ENCODE peak calls at places on chromosome 2, in five cellular contexts. P is NCI-H774; N is mesendoderm; K is CD8-positive, alpha-beta memory T cell; I is stimulated activated CD4-positive, alpha-beta T cell treated with anti-CD3 and anti-CD28 coated beads, Interleukin-15, amount 100 ng/mL, for 1 hour. O is an unnamed sample.

GRCh38 chr2:238879621-238880377 is 31.9 kb downstream of the TWIST2 start:
- DNase-seq in P (no peak), N (no peak), K (no peak), I (no peak), O (no peak)

GRCh38 chr2:216700778-216701177 is 5.4 kb upstream of the IGFBP5 start:
- DNase-seq in P (no peak), N (no peak), K (no peak), I (no peak), O (no peak)

GRCh38 chr2:147045113-147045512 is 799.7 kb upstream of the ACVR2A start:
- DNase-seq in P (no peak), N (peak; percentile 72), K (no peak), I (no peak), O (no peak)

GRCh38 chr2:68889500-68889899 is 18.3 kb upstream of the BMP10 start:
- DNase-seq in P (no peak), N (no peak), K (no peak), I (no peak), O (no peak)

GRCh38 chr2:135803276-135803675 is 33.7 kb downstream of the LCT start:
- DNase-seq in P (no peak), N (no peak), K (no peak), I (no peak), O (no peak)

GRCh38 chr2:97871096-97871780 is 124.5 kb downstream of the TMEM131 start:
- DNase-seq in P (no peak), N (peak; percentile 34), K (no peak), I (no peak), O (no peak)

GRCh38 chr2:211157856-211158463 is 601.6 kb downstream of the CPS1 start:
- DNase-seq in P (no peak), N (peak; percentile 72), K (peak; percentile 4), I (peak; percentile 18), O (no peak)

GRCh38 chr2:70532244-70532935 is 21.2 kb downstream of the TGFA start:
- DNase-seq in P (no peak), N (no peak), K (no peak), I (no peak), O (no peak)

GRCh38 chr2:12502759-12503158 is 214.0 kb upstream of the TRIB2 start:
- DNase-seq in P (no peak), N (no peak), K (no peak), I (no peak), O (no peak)

GRCh38 chr2:169799555-169799954 is 884 bp downstream of the SSB start:
- DNase-seq in P (no peak), N (peak; percentile 8), K (no peak), I (no peak), O (no peak)

GRCh38 chr2:70641263-70641784 is 87.7 kb upstream of the TGFA start:
- DNase-seq in P (no peak), N (no peak), K (no peak), I (no peak), O (no peak)

GRCh38 chr2:96146151-96146880 is 1.1 kb upstream of the DUSP2 start:
- DNase-seq in P (no peak), N (peak; percentile 31), K (peak; percentile 93), I (peak; percentile 74), O (no peak)

GRCh38 chr2:13686262-13686661 is 946.3 kb upstream of the LRATD1 start:
- DNase-seq in P (no peak), N (no peak), K (no peak), I (no peak), O (no peak)